ENCODE peak calls at places on chromosome 16, in eight cellular contexts. H is upper lobe of left lung, Y is IMR-90, O is esophagus squamous epithelium, R is tibial nerve, D is psoas muscle, S is breast epithelium, M is heart left ventricle. Z is an unnamed sample.

GRCh38 chr16:60123387-60124023 is 1389.4 kb upstream of the GOT2 start:
- DNase-seq in R (no peak), O (no peak), S (no peak), M (no peak), Y (no peak), H (no peak), D (no peak), Z (no peak)

GRCh38 chr16:69822174-69822935 is 60.2 kb downstream of the WWP2 start:
- DNase-seq in S (no peak), O (no peak), D (no peak), H (no peak), Y (no peak), R (no peak), M (no peak), Z (no peak)

GRCh38 chr16:23539984-23540816 is 16.9 kb downstream of the EARS2 start:
- DNase-seq in H (peak; percentile 62), D (no peak), R (no peak), M (no peak), Y (no peak), O (no peak), S (no peak), Z (no peak)

GRCh38 chr16:85419503-85420408 is 193.4 kb upstream of the GSE1 start:
- DNase-seq in D (no peak), M (peak; percentile 18), H (no peak), S (no peak), O (no peak), Y (no peak), R (no peak), Z (peak; percentile 38)

GRCh38 chr16:23858496-23859062 is 22.8 kb downstream of the PRKCB start:
- DNase-seq in M (no peak), S (no peak), O (no peak), D (no peak), H (peak; percentile 67), Y (no peak), R (peak; percentile 27), Z (no peak)

GRCh38 chr16:85337910-85338637 is 225.8 kb upstream of the CIBAR2 start:
- DNase-seq in H (no peak), R (no peak), D (no peak), O (no peak), S (no peak), M (no peak), Y (no peak), Z (no peak)

GRCh38 chr16:69286941-69287713 is 24.0 kb upstream of the VPS4A start:
- DNase-seq in M (peak; percentile 69), Y (peak; percentile 78), O (no peak), S (no peak), D (peak; percentile 79), H (peak; percentile 86), R (peak; percentile 87), Z (no peak)

GRCh38 chr16:2019919-2020831 is 590 bp downstream of the NPW start:
- DNase-seq in R (no peak), H (no peak), D (no peak), M (no peak), O (no peak), S (no peak), Y (no peak), Z (no peak)

GRCh38 chr16:8720080-8720966 is 45.9 kb downstream of the ABAT start:
- DNase-seq in D (no peak), Y (no peak), M (no peak), S (no peak), O (no peak), R (no peak), H (no peak), Z (no peak)

GRCh38 chr16:70481929-70482536 is 27.6 kb downstream of the FCSK start:
- DNase-seq in H (no peak), S (no peak), D (no peak), M (no peak), O (no peak), R (no peak), Y (peak; percentile 57), Z (no peak)

GRCh38 chr16:67177743-67178699 is 5.7 kb downstream of the MATCAP1 start:
- DNase-seq in S (peak; percentile 74), M (peak; percentile 71), R (no peak), O (no peak), Y (peak; percentile 40), D (peak; percentile 69), H (peak; percentile 88), Z (peak; percentile 99)

GRCh38 chr16:88777801-88778415 is 7.1 kb downstream of the PIEZO1 start:
- DNase-seq in R (no peak), D (no peak), O (no peak), M (no peak), S (no peak), H (no peak), Y (no peak), Z (no peak)
- H3K4me1 ChIP-seq in R (peaks cover 60% of the 10 kb centered on the region), D (peaks cover 8% of the 10 kb centered on the region), O (peaks cover 90% of the 10 kb centered on the region), M (peaks cover 38% of the 10 kb centered on the region), S (peaks cover 16% of the 10 kb centered on the region), H (peaks cover 67% of the 10 kb centered on the region), Y (peaks cover 55% of the 10 kb centered on the region), Z (peaks cover 23% of the 10 kb centered on the region)

DNA sequence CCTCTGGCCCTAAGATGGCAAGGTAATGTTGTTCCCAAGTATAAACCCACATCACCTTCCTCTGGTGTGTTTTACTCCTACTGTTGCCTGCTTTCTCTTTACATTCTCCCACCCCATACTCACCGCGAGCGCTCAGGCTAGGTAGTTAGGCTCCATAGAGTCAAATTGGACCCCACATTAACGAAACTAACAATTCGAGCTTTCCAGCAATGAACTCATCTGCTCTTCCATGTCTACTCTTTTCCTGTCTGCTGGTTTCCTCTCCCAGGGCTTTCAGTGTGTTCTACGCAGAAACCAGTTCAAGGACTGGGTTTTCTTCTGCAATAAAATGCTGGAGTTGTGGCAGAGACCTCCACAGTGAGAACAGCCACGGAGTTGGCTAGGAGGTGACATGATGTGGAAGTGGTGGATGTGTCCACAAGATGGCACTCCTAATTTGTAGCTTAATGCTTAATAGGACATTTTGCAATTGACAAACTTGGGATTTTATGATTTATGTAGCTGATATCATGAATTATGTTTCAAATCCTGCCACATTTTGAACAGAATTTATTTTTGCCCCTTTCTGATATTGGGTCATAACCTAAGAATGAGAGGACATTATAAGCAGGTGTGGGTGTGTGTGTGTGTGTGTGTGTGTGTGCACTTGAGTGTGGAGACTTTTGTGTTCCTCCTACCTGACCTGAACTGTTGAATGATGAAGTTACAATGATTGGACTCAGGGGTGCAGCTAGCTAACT is 2.2 kb upstream of the UQCRC2 start:
- DNase-seq in M (no peak), D (no peak), R (peak; percentile 8), O (no peak), H (no peak), Y (peak; percentile 37), S (no peak), Z (no peak)
- TF ChIP-seq CTCF in M (peak; percentile 58), D (peak; percentile 52), R (no peak), O (peak; percentile 46), H (no peak), Y (peak; percentile 38), S (no peak), Z (peak; percentile 71)

GRCh38 chr16:88925540-88925887 is 51.5 kb downstream of the CBFA2T3 start:
- DNase-seq in D (no peak), Y (no peak), H (no peak), O (no peak), S (no peak), M (no peak), R (no peak), Z (no peak)
- H3K4me1 ChIP-seq in D (peaks cover 36% of the 10 kb centered on the region), Y (peaks cover 12% of the 10 kb centered on the region), H (peaks cover 40% of the 10 kb centered on the region), O (peaks cover 84% of the 10 kb centered on the region), S (peaks cover 10% of the 10 kb centered on the region), M (peaks cover 44% of the 10 kb centered on the region), R (peaks cover 17% of the 10 kb centered on the region), Z (peaks cover 20% of the 10 kb centered on the region)

DNA sequence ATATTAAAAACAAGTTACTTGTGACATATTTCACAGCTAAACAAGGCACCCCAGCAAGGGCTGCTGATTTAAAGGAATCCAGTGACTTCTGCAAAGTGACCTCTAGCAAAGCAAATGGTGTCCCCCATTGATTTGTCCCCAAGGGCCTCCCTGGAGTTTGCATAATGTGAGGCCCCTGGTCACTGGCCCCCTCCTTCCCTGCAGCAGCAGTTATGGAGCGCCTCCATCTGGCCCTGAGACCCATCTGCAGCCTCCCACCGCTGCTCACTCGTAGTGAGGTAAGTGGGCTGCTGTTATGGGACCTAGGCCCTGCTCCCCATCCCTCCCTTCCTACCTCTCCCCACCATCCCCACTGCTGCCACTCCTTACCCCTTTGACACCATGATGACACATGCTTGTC is 19.6 kb upstream of the EEF2K start:
- DNase-seq in Y (no peak), R (no peak), S (no peak), M (no peak), H (no peak), D (no peak), O (no peak), Z (no peak)
- TF ChIP-seq CTCF in Y (peak; percentile 22), R (no peak), S (no peak), M (no peak), H (no peak), D (no peak), O (no peak), Z (no peak)

DNA sequence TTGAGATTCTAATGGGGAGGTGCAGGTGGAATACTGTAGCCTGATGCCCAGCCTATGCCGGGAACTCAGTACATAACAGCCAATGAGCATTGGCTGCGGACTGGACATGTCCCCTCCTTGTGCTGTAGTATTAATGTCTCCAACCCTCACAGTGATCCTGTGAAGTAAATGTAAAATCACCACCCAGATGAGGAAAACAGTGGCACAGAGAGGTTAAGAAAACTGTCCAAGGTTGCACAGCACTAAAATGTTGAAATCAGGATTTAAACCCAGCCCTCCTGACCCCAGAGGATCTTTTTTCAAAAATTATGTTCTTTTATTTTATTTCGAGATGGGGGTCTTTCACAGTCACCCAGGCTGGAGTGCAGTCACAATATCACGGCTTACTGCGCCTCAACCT is 7.9 kb downstream of the NLRC5 start:
- DNase-seq in H (no peak), O (no peak), M (no peak), R (no peak), S (no peak), D (no peak), Y (no peak), Z (no peak)
- H3K4me1 ChIP-seq in H (peaks cover 35% of the 10 kb centered on the region), O (peaks cover 54% of the 10 kb centered on the region), M (peaks cover 15% of the 10 kb centered on the region), R (no peaks in the 10 kb centered on the region), S (no peaks in the 10 kb centered on the region), D (no peaks in the 10 kb centered on the region), Y (peaks cover 20% of the 10 kb centered on the region), Z (peaks cover 8% of the 10 kb centered on the region)

GRCh38 chr16:72406390-72406789 is 234.4 kb upstream of the PMFBP1 start:
- DNase-seq in O (no peak), Y (no peak), M (no peak), S (no peak), H (no peak), D (no peak), R (no peak), Z (no peak)

GRCh38 chr16:72404299-72404698 is 232.3 kb upstream of the PMFBP1 start:
- DNase-seq in H (no peak), O (no peak), M (no peak), D (no peak), R (no peak), S (no peak), Y (peak; percentile 26), Z (no peak)

GRCh38 chr16:72415379-72415778 is 243.4 kb upstream of the PMFBP1 start:
- DNase-seq in H (no peak), Y (no peak), R (no peak), M (no peak), O (no peak), D (no peak), S (no peak), Z (no peak)

GRCh38 chr16:72409428-72409827 is 237.5 kb upstream of the PMFBP1 start:
- DNase-seq in R (no peak), S (no peak), D (no peak), M (no peak), O (no peak), Y (no peak), H (no peak), Z (no peak)
- TF ChIP-seq CTCF in R (no peak), S (no peak), D (no peak), M (no peak), O (no peak), Y (no peak), H (no peak), Z (no peak)

Z was measured in RWPE2.